ENCODE peak calls at places on chromosomes 6 and 20, in nine cellular contexts. P is dorsolateral prefrontal cortex, S is EL, D is HCEC 1CT, L is fibroblast of pulmonary artery, H is GM13976, U is substantia nigra, A is cardiac fibroblast, E is T-helper 1 cell. T is an unnamed sample.

GRCh38 chr6:32415521-32416019 is 8.6 kb upstream of the BTNL2 start:
- DNase-seq in P (peak; percentile 76), S (peak; percentile 76), D (peak; percentile 60), L (peak; percentile 81), H (peak; percentile 65), U (peak; percentile 46), A (peak; percentile 76), E (peak; percentile 55), T (peak; percentile 71)

GRCh38 chr20:45972500-45973183 is 639 bp upstream of the ZNF335 start:
- DNase-seq in P (no peak), S (peak; percentile 96), D (peak; percentile 97), L (no peak), H (peak; percentile 99), U (no peak), A (no peak), E (no peak), T (peak; percentile 95)

GRCh38 chr6:128209771-128210170 is 308.9 kb upstream of the THEMIS start:
- DNase-seq in P (no peak), S (peak; percentile 90), D (peak; percentile 82), L (peak; percentile 78), H (no peak), U (no peak), A (peak; percentile 77), E (no peak), T (no peak)

GRCh38 chr6:53432318-53433161 is 83.8 kb upstream of the ELOVL5 start:
- DNase-seq in P (no peak), S (peak; percentile 66), D (peak; percentile 88), L (peak; percentile 88), H (no peak), U (no peak), A (peak; percentile 84), E (no peak), T (no peak)

GRCh38 chr6:130482645-130483390 is 117.0 kb downstream of the TMEM200A start:
- DNase-seq in P (no peak), S (peak; percentile 89), D (peak; percentile 86), L (peak; percentile 69), H (no peak), U (no peak), A (peak; percentile 80), E (no peak), T (no peak)

GRCh38 chr20:37364927-37365272 is 19.0 kb downstream of the SRC start:
- DNase-seq in P (no peak), S (no peak), D (no peak), L (no peak), H (no peak), U (no peak), A (no peak), E (no peak), T (no peak)

GRCh38 chr6:149723771-149724417 is 6.0 kb upstream of the LATS1 start:
- DNase-seq in P (peak; percentile 47), S (peak; percentile 72), D (peak; percentile 82), L (peak; percentile 84), H (peak; percentile 33), U (peak; percentile 27), A (peak; percentile 88), E (no peak), T (no peak)

GRCh38 chr20:9359561-9360308 is 154.7 kb upstream of the LAMP5 start:
- DNase-seq in P (no peak), S (peak; percentile 66), D (peak; percentile 53), L (peak; percentile 82), H (no peak), U (no peak), A (peak; percentile 80), E (no peak), T (peak; percentile 54)

GRCh38 chr6:53302678-53303360 is 45.9 kb downstream of the ELOVL5 start:
- DNase-seq in P (no peak), S (peak; percentile 79), D (peak; percentile 84), L (peak; percentile 96), H (no peak), U (no peak), A (peak; percentile 93), E (no peak), T (peak; percentile 55)

GRCh38 chr6:113903666-113904330 is 46.7 kb downstream of the MARCKS start:
- DNase-seq in P (no peak), S (peak; percentile 80), D (no peak), L (peak; percentile 61), H (no peak), U (no peak), A (peak; percentile 59), E (no peak), T (no peak)

GRCh38 chr6:53358440-53359087 is 9.8 kb upstream of the ELOVL5 start:
- DNase-seq in P (no peak), S (no peak), D (no peak), L (no peak), H (peak; percentile 26), U (no peak), A (no peak), E (no peak), T (no peak)

GRCh38 chr20:23161968-23162696 is 76.0 kb upstream of the CD93 start:
- DNase-seq in P (no peak), S (no peak), D (no peak), L (peak; percentile 98), H (no peak), U (no peak), A (peak; percentile 96), E (no peak), T (no peak)

GRCh38 chr6:105075210-105075609 is 104.6 kb downstream of the POPDC3 start:
- DNase-seq in P (no peak), S (no peak), D (no peak), L (no peak), H (no peak), U (no peak), A (no peak), E (no peak), T (no peak)

GRCh38 chr6:42845327-42845694 is 34.1 kb upstream of the RPL7L1 start:
- DNase-seq in P (no peak), S (no peak), D (no peak), L (no peak), H (no peak), U (no peak), A (no peak), E (no peak), T (no peak)

GRCh38 chr6:84514089-84514971 is 250.1 kb downstream of the TBX18 start:
- DNase-seq in P (no peak), S (no peak), D (no peak), L (no peak), H (no peak), U (no peak), A (no peak), E (no peak), T (no peak)

GRCh38 chr20:21125072-21125848 is 622 bp upstream of the KIZ start:
- DNase-seq in P (no peak), S (peak; percentile 57), D (peak; percentile 64), L (peak; percentile 50), H (no peak), U (peak; percentile 63), A (peak; percentile 54), E (no peak), T (no peak)

GRCh38 chr6:43278524-43279078 is 19.5 kb upstream of the SLC22A7 start:
- DNase-seq in P (no peak), S (peak; percentile 74), D (peak; percentile 29), L (no peak), H (no peak), U (no peak), A (no peak), E (no peak), T (no peak)

GRCh38 chr6:71080793-71081192 is 123.9 kb upstream of the B3GAT2 start:
- DNase-seq in P (no peak), S (peak; percentile 48), D (peak; percentile 63), L (peak; percentile 41), H (no peak), U (no peak), A (peak; percentile 45), E (no peak), T (no peak)

GRCh38 chr20:64119681-64120341 is 12.4 kb upstream of the NPBWR2 start:
- DNase-seq in P (peak; percentile 34), S (no peak), D (no peak), L (peak; percentile 7), H (no peak), U (no peak), A (no peak), E (no peak), T (no peak)

GRCh38 chr6:169847141-169847674 is 95.8 kb downstream of the ERMARD start:
- DNase-seq in P (peak; percentile 6), S (no peak), D (no peak), L (no peak), H (no peak), U (no peak), A (peak; percentile 14), E (no peak), T (no peak)

GRCh38 chr6:6610031-6610591 is 21.6 kb downstream of the LY86 start:
- DNase-seq in P (no peak), S (no peak), D (no peak), L (no peak), H (peak; percentile 64), U (no peak), A (no peak), E (no peak), T (peak; percentile 86)

GRCh38 chr6:43803783-43804549 is 34.0 kb downstream of the VEGFA start:
- DNase-seq in P (no peak), S (peak; percentile 23), D (no peak), L (peak; percentile 33), H (no peak), U (no peak), A (peak; percentile 26), E (no peak), T (no peak)

GRCh38 chr6:30497714-30498113 is 8.4 kb downstream of the HLA-E start:
- DNase-seq in P (no peak), S (no peak), D (no peak), L (no peak), H (no peak), U (no peak), A (no peak), E (no peak), T (no peak)